ENCODE peak calls at places on chromosomes 13 and 19, in seven cellular contexts. A, E, C, Z, O, H and M are unnamed samples.

GRCh38 chr13:100210966-100211710 is 122.2 kb downstream of the PCCA start:
- DNase-seq in A (no peak), E (no peak), C (no peak), Z (no peak), O (no peak), H (peak), M (no peak)

GRCh38 chr19:7845390-7846179 is 15.6 kb downstream of the EVI5L start:
- DNase-seq in A (no peak), E (no peak), C (no peak), Z (no peak), O (no peak), H (no peak), M (no peak)

GRCh38 chr13:29754486-29754806 is 96.0 kb downstream of the UBL3 start:
- DNase-seq in A (no peak), E (no peak), C (no peak), Z (no peak), O (no peak), H (peak), M (no peak)

GRCh38 chr19:17076539-17076919 is 952 bp downstream of the MYO9B start:
- DNase-seq in A (no peak), E (peak), C (peak), Z (no peak), O (no peak), H (no peak), M (no peak)

GRCh38 chr13:92460479-92460878 is 766.1 kb upstream of the GPC6 start:
- DNase-seq in A (no peak), E (no peak), C (no peak), Z (no peak), O (no peak), H (no peak), M (no peak)

GRCh38 chr19:10760268-10760944 is 42.5 kb downstream of the DNM2 start:
- DNase-seq in A (no peak), E (peak), C (peak), Z (peak), O (no peak), H (no peak), M (no peak)

GRCh38 chr19:44943801-44944249 is 1.8 kb downstream of the APOC4 start:
- DNase-seq in A (no peak), E (no peak), C (no peak), Z (no peak), O (no peak), H (no peak), M (no peak)

GRCh38 chr13:81275666-81276258 is 934.8 kb upstream of the SPRY2 start:
- DNase-seq in A (no peak), E (no peak), C (no peak), Z (no peak), O (no peak), H (no peak), M (no peak)

GRCh38 chr13:98475521-98475920 is 101.4 kb downstream of the STK24 start:
- DNase-seq in A (no peak), E (no peak), C (no peak), Z (no peak), O (no peak), H (peak), M (no peak)